ENCODE peak calls at places on chromosomes 1 and 21, in five cellular contexts. J, L, V, E and Y are unnamed samples.

GRCh38 chr1:93532780-93533378 is 85.0 kb downstream of the FNBP1L start:
- DNase-seq in J (no peak), L (no peak), V (no peak), E (no peak), Y (no peak)

GRCh38 chr1:190084552-190084951 is 393.1 kb downstream of the BRINP3 start:
- DNase-seq in J (no peak), L (no peak), V (no peak), E (peak), Y (peak)

GRCh38 chr1:34361781-34362357 is 185.2 kb downstream of the C1orf94 start:
- DNase-seq in J (no peak), L (no peak), V (no peak), E (no peak), Y (no peak)

GRCh38 chr1:209335090-209335692 is 248.3 kb upstream of the CAMK1G start:
- DNase-seq in J (peak), L (no peak), V (peak), E (peak), Y (peak)

GRCh38 chr1:177847843-177848242 is 122.0 kb downstream of the SEC16B start:
- DNase-seq in J (peak), L (peak), V (peak), E (peak), Y (no peak)

GRCh38 chr1:46646331-46646730 is 21.8 kb downstream of the ATPAF1 start:
- DNase-seq in J (no peak), L (peak), V (peak), E (no peak), Y (no peak)

GRCh38 chr1:119773711-119774241 is 5.1 kb upstream of the HMGCS2 start:
- DNase-seq in J (peak), L (peak), V (peak), E (peak), Y (peak)

GRCh38 chr21:26117324-26117971 is 53.1 kb downstream of the APP start:
- DNase-seq in J (no peak), L (no peak), V (peak), E (no peak), Y (no peak)

GRCh38 chr21:35730325-35730724 is 330.0 kb downstream of the SETD4 start:
- DNase-seq in J (no peak), L (no peak), V (no peak), E (no peak), Y (peak)

GRCh38 chr1:88736633-88737248 is 52.7 kb downstream of the PKN2 start:
- DNase-seq in J (peak), L (peak), V (peak), E (peak), Y (peak)

GRCh38 chr1:213419369-213420030 is 368.5 kb downstream of the RPS6KC1 start:
- DNase-seq in J (no peak), L (no peak), V (peak), E (no peak), Y (no peak)

GRCh38 chr1:99968214-99968613 is 1.6 kb upstream of the SLC35A3 start:
- DNase-seq in J (no peak), L (no peak), V (no peak), E (no peak), Y (no peak)

GRCh38 chr1:33383974-33384767 is 46.7 kb downstream of the PHC2 start:
- DNase-seq in J (peak), L (peak), V (peak), E (peak), Y (no peak)

GRCh38 chr1:65395887-65396612 is 24.4 kb upstream of the LEPR start:
- DNase-seq in J (peak), L (peak), V (peak), E (peak), Y (peak)

GRCh38 chr1:197675475-197676324 is 99.6 kb downstream of the DENND1B start:
- DNase-seq in J (peak), L (no peak), V (peak), E (no peak), Y (no peak)

GRCh38 chr1:6832789-6833188 is 47.5 kb downstream of the CAMTA1 start:
- DNase-seq in J (no peak), L (no peak), V (no peak), E (no peak), Y (no peak)

GRCh38 chr1:88021529-88021928 is 662.5 kb upstream of the PKN2 start:
- DNase-seq in J (no peak), L (no peak), V (no peak), E (no peak), Y (peak)

GRCh38 chr1:225816643-225817538 is 7.0 kb downstream of the EPHX1 start:
- DNase-seq in J (peak), L (no peak), V (peak), E (no peak), Y (no peak)

GRCh38 chr1:86616433-86616832 is 69.6 kb downstream of the CLCA4 start:
- DNase-seq in J (no peak), L (no peak), V (no peak), E (no peak), Y (no peak)

GRCh38 chr1:221994939-221995338 is 253.1 kb upstream of the DUSP10 start:
- DNase-seq in J (peak), L (peak), V (peak), E (no peak), Y (no peak)

GRCh38 chr1:67761730-67762129 is 71.5 kb downstream of the GNG12 start:
- DNase-seq in J (no peak), L (no peak), V (no peak), E (no peak), Y (no peak)

GRCh38 chr1:196002906-196003305 is 605.3 kb downstream of the KCNT2 start:
- DNase-seq in J (no peak), L (no peak), V (peak), E (peak), Y (peak)

GRCh38 chr1:243784506-243784905 is 65.5 kb downstream of the AKT3 start:
- DNase-seq in J (no peak), L (no peak), V (no peak), E (no peak), Y (no peak)
- H3K4me2 ChIP-seq in J (no peak), L (no peak), V (no peak), E (no peak), Y (no peak)

DNA sequence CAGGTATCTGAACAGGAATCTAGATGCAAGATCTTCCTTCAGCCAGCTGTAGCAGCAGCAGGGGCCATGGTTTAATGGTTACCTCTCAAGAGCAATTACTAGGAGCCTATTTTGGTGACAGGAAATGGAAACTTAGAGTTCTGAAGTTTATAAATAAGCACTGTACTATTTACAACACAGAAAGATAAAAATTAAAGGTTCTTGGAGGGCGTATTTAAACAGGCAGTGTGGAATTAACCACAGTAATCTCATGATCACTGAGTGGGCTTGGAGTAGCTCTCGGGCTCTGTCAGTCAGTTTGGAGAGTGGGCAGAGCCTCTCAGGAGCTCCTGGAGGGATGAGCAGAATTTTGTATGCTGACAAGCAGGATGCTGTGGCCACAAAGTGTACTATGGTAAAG is 10.2 kb upstream of the FCRL5 start:
- DNase-seq in J (no peak), L (no peak), V (no peak), E (no peak), Y (no peak)
- H3K4me2 ChIP-seq in J (no peak), L (no peak), V (no peak), E (no peak), Y (no peak)

GRCh38 chr1:156961709-156962108 is 41.3 kb downstream of the LRRC71 start:
- DNase-seq in J (no peak), L (no peak), V (peak), E (peak), Y (peak)
- H3K4me2 ChIP-seq in J (no peak), L (no peak), V (no peak), E (no peak), Y (no peak)

GRCh38 chr1:77394166-77394565 is 112.3 kb downstream of the AK5 start:
- DNase-seq in J (peak), L (peak), V (peak), E (peak), Y (no peak)
- H3K4me2 ChIP-seq in J (peak), L (no peak), V (peak), E (peak), Y (no peak)